ENCODE peak calls at places on chromosome 2, in five cellular contexts. D, J, M, S and Z are unnamed samples. For H3K4me1, the result is how much of the 10 kb centered on the place peaks cover.

GRCh38 chr2:27085670-27086089 is 892 bp upstream of the KHK start:
- DNase-seq in D (peak), J (peak), M (peak), S (peak), Z (no peak)

GRCh38 chr2:65749549-65749948 is 317.1 kb upstream of the SPRED2 start:
- DNase-seq in D (peak), J (no peak), M (no peak), S (no peak), Z (no peak)

GRCh38 chr2:73085691-73086090 is 14.2 kb upstream of the SFXN5 start:
- DNase-seq in D (peak), J (peak), M (peak), S (peak), Z (peak)

GRCh38 chr2:128605421-128605820 is 286.8 kb upstream of the HS6ST1 start:
- DNase-seq in D (no peak), J (no peak), M (peak), S (no peak), Z (no peak)

GRCh38 chr2:107132746-107133145 is 246.8 kb upstream of the ST6GAL2 start:
- DNase-seq in D (no peak), J (no peak), M (no peak), S (no peak), Z (no peak)

GRCh38 chr2:45224996-45225380 is 215.7 kb upstream of the SIX2 start:
- DNase-seq in D (no peak), J (no peak), M (no peak), S (no peak), Z (no peak)

GRCh38 chr2:85326406-85326945 is 1.3 kb downstream of the TGOLN2 start:
- DNase-seq in D (peak), J (peak), M (no peak), S (no peak), Z (peak)

GRCh38 chr2:133489641-133490411 is 78.4 kb downstream of the NCKAP5 start:
- DNase-seq in D (peak), J (no peak), M (peak), S (peak), Z (no peak)

GRCh38 chr2:159615936-159616733 is at the start of gene BAZ2B:
- DNase-seq in D (peak), J (peak), M (peak), S (peak), Z (peak)

GRCh38 chr2:8103085-8103708 is 578.7 kb upstream of the ID2 start:
- DNase-seq in D (no peak), J (no peak), M (no peak), S (no peak), Z (no peak)

GRCh38 chr2:186862869-186863709 is 14.1 kb upstream of the ZSWIM2 start:
- DNase-seq in D (peak), J (no peak), M (no peak), S (no peak), Z (no peak)

GRCh38 chr2:24548058-24548457 is 57.0 kb downstream of the NCOA1 start:
- DNase-seq in D (no peak), J (no peak), M (no peak), S (no peak), Z (no peak)

GRCh38 chr2:168434164-168434563 is 21.9 kb upstream of the CERS6 start:
- DNase-seq in D (no peak), J (no peak), M (peak), S (no peak), Z (no peak)

GRCh38 chr2:191329841-191330240 is 84.6 kb downstream of the MYO1B start:
- DNase-seq in D (no peak), J (no peak), M (no peak), S (no peak), Z (no peak)

GRCh38 chr2:52294628-52295027 is 1262.7 kb upstream of the NRXN1 start:
- DNase-seq in D (no peak), J (no peak), M (no peak), S (no peak), Z (no peak)

GRCh38 chr2:21039080-21039556 is 4.8 kb downstream of the APOB start:
- DNase-seq in D (no peak), J (no peak), M (no peak), S (no peak), Z (no peak)

GRCh38 chr2:111155610-111156009 is 34.9 kb downstream of the BCL2L11 start:
- DNase-seq in D (no peak), J (no peak), M (no peak), S (no peak), Z (no peak)

GRCh38 chr2:12700989-12701388 is 15.7 kb upstream of the TRIB2 start:
- DNase-seq in D (peak), J (peak), M (no peak), S (no peak), Z (no peak)

GRCh38 chr2:64448069-64448468 is 5.9 kb upstream of the LGALSL start:
- DNase-seq in D (no peak), J (no peak), M (no peak), S (no peak), Z (no peak)

GRCh38 chr2:121803503-121803902 is 48.1 kb downstream of the TSN start:
- DNase-seq in D (no peak), J (no peak), M (no peak), S (no peak), Z (no peak)

GRCh38 chr2:223959688-223960087 is 2.4 kb downstream of the MRPL44 start:
- DNase-seq in D (peak), J (no peak), M (no peak), S (no peak), Z (no peak)

GRCh38 chr2:236178921-236179652 is 10.9 kb upstream of the GBX2 start:
- DNase-seq in D (no peak), J (peak), M (no peak), S (no peak), Z (no peak)

GRCh38 chr2:224046752-224047151 is 7.7 kb upstream of the SERPINE2 start:
- DNase-seq in D (peak), J (peak), M (no peak), S (no peak), Z (no peak)

GRCh38 chr2:169072163-169072925 is 3.0 kb downstream of the DHRS9 start:
- DNase-seq in D (no peak), J (no peak), M (no peak), S (no peak), Z (no peak)

GRCh38 chr2:204176306-204176705 is 239.7 kb downstream of the ICOS start:
- DNase-seq in D (no peak), J (no peak), M (no peak), S (no peak), Z (no peak)

GRCh38 chr2:141570474-141571131 is 560.2 kb downstream of the LRP1B start:
- DNase-seq in D (no peak), J (no peak), M (no peak), S (no peak), Z (no peak)

GRCh38 chr2:113930448-113930847 is 40.6 kb downstream of the ACTR3 start:
- DNase-seq in D (no peak), J (no peak), M (no peak), S (no peak), Z (no peak)

GRCh38 chr2:113390133-113390849 is 47.2 kb upstream of the ZNG1B start:
- DNase-seq in D (peak), J (peak), M (no peak), S (no peak), Z (peak)

GRCh38 chr2:12556762-12557161 is 160.0 kb upstream of the TRIB2 start:
- DNase-seq in D (peak), J (peak), M (no peak), S (no peak), Z (peak)

DNA sequence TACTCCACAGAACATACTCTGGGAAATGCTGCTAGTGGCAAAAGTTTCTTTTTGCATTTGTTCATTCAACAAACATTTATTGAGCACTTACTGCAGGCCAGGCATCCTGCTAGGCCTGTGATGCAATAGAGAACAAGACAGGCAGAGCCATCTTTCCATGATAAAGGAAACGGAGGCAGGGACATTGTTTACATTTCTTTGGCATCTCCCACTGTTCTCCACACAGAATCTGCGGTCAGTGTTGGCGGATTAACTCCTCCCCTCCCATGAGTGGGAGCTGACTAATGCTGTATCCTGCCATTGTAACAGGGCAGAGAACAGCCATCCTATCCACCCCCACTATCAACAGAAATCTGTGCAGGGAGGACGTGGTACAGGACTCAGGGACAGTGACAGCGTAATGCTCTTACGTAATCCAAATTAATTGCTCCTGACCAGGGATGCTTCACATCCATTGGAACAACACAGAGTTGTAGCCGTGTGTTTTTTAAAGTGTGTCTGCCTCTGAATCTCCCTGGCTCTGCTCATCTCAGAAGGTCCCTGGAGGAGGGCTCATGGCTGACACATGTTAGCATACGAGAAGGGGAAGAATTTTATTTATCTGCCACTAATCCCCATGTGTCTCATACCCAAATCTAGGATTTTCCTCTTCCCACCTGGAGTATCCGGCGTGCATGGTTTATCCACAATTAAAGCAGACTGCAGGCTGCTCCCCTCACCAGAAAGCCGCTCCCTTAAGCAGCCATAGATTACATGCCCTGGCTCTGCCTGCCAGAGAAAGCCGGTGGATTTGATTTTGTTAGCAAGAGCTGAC is 32.3 kb downstream of the STEAP3 start:
- DNase-seq in D (peak), J (peak), M (no peak), S (no peak), Z (no peak)
- H3K4me1 ChIP-seq in D (under half), J (half or more), M (under half), S (under half), Z (under half)

GRCh38 chr2:17542471-17542870 is 2.0 kb downstream of the VSNL1 start:
- DNase-seq in D (no peak), J (no peak), M (no peak), S (no peak), Z (no peak)
- H3K4me3 ChIP-seq in D (no peak), J (no peak), M (no peak), S (no peak), Z (no peak)

DNA sequence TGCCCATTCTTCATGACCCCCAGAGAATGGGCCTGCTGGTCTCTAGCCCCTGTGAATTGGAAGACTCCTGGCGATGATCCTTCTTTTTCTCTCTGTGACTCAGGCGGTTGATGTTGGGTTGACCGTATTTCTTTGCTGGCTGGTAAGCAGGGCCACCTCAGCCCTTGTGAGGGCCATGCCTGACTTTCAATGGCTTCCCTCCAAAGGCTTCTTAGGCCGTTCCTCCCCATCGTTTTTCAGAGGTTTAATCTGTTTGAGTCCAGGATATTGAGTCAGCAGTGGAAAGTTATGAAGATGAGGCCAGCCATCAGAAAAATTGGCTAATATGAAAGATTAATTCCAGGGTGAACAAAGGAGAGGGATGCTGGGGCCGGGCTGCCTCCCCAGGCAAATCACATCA is 13.6 kb downstream of the HPCAL1 start:
- DNase-seq in D (peak), J (no peak), M (no peak), S (no peak), Z (no peak)
- H3K27ac ChIP-seq in D (no peak), J (no peak), M (no peak), S (no peak), Z (peak)

DNA sequence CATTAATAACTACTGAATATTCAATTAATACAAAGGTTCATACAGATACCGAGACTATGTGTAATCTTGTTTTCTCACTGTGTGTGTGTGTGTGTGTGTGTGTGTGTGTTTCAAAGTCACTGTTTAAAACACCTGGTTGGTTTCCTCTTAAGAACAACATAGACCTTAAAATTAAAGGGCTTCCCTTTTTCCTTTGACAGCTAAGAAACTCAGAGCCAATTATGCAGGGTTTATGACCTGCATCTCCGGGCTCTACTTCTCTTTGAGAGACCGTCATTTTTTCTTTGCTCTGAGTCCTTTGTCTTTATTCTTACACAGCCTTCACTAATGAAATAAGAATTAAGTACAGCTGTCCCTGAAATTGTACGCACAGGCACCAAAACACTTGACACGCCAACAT is 145.6 kb downstream of the HDAC4 start:
- DNase-seq in D (no peak), J (no peak), M (no peak), S (no peak), Z (peak)
- H3K4me1 ChIP-seq in D (under half), J (under half), M (half or more), S (under half), Z (under half)

GRCh38 chr2:197673606-197674005 is 1.8 kb downstream of the RFTN2 start:
- DNase-seq in D (no peak), J (no peak), M (no peak), S (no peak), Z (no peak)

GRCh38 chr2:197675711-197676188 is 363 bp upstream of the RFTN2 start:
- DNase-seq in D (peak), J (peak), M (no peak), S (no peak), Z (no peak)

GRCh38 chr2:197674060-197674459 is 1.3 kb downstream of the RFTN2 start:
- DNase-seq in D (no peak), J (no peak), M (no peak), S (no peak), Z (no peak)

GRCh38 chr2:197675246-197675645 is at the start of gene RFTN2:
- DNase-seq in D (peak), J (peak), M (no peak), S (no peak), Z (no peak)

DNA sequence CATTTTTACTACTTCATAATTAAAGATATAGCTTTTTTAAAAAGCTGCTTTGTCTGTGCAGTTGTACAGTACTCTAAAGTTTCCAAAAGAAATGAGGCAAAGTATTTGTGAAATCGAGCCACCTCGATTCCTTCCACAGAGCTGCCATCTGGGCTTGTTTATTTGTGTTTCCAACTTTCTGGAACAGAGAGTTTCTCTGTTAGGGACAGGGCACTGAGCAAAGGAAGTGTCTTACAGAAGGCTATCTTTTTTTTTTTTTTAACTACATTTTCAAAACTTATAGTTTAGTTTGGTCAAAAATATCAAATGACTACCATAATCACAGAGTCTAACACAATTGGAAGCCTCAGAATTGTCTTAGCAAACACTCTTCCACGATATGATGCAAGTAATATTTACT is 841 bp downstream of the RFTN2 start:
- DNase-seq in D (peak), J (peak), M (no peak), S (no peak), Z (no peak)
- H3K4me3 ChIP-seq in D (peak), J (peak), M (peak), S (no peak), Z (no peak)